ENCODE peak calls at places on chromosomes 3 and 15, in five cellular contexts. W, E, K, O and G are unnamed samples.

GRCh38 chr3:138034918-138035317 is 25.0 kb downstream of the CLDN18 start:
- DNase-seq in W (no peak), E (no peak), K (no peak), O (no peak), G (no peak)

GRCh38 chr15:23690450-23690852 is 3.3 kb upstream of the NDN start:
- DNase-seq in W (peak), E (peak), K (no peak), O (peak), G (no peak)

GRCh38 chr15:73335471-73335870 is 33.3 kb downstream of the HCN4 start:
- DNase-seq in W (no peak), E (no peak), K (no peak), O (no peak), G (peak)

GRCh38 chr15:42084465-42085235 is 9.7 kb downstream of the PLA2G4D start:
- DNase-seq in W (peak), E (peak), K (peak), O (peak), G (no peak)

GRCh38 chr15:77014137-77015081 is 19.5 kb downstream of the PSTPIP1 start:
- DNase-seq in W (no peak), E (peak), K (no peak), O (no peak), G (peak)

GRCh38 chr15:42100021-42100800 is 5.8 kb upstream of the PLA2G4D start:
- DNase-seq in W (no peak), E (no peak), K (peak), O (no peak), G (no peak)

GRCh38 chr3:155393316-155393715 is 99.8 kb upstream of the STRIT1 start:
- DNase-seq in W (no peak), E (no peak), K (no peak), O (no peak), G (no peak)

GRCh38 chr3:159788987-159789386 is 199.6 kb upstream of the IL12A start:
- DNase-seq in W (no peak), E (no peak), K (no peak), O (no peak), G (no peak)

GRCh38 chr15:41779662-41780157 is 5.4 kb downstream of the MAPKBP1 start:
- DNase-seq in W (no peak), E (no peak), K (no peak), O (no peak), G (no peak)

GRCh38 chr3:133854971-133855370 is 40.7 kb downstream of the RAB6B start:
- DNase-seq in W (no peak), E (peak), K (no peak), O (no peak), G (no peak)

GRCh38 chr3:72728958-72729467 is 119.2 kb downstream of the SHQ1 start:
- DNase-seq in W (no peak), E (no peak), K (no peak), O (no peak), G (no peak)

GRCh38 chr3:178001670-178002101 is 534.5 kb upstream of the KCNMB2 start:
- DNase-seq in W (no peak), E (no peak), K (no peak), O (peak), G (no peak)

GRCh38 chr3:47163990-47164848 is at the start of gene SETD2:
- DNase-seq in W (peak), E (peak), K (peak), O (peak), G (peak)

GRCh38 chr15:56772868-56773639 is 39.7 kb upstream of the ZNF280D start:
- DNase-seq in W (no peak), E (no peak), K (peak), O (peak), G (no peak)

GRCh38 chr15:75723171-75723846 is 10.7 kb upstream of the CSPG4 start:
- DNase-seq in W (no peak), E (no peak), K (no peak), O (no peak), G (peak)

GRCh38 chr15:25710184-25710583 is 152.9 kb downstream of the ATP10A start:
- DNase-seq in W (peak), E (peak), K (no peak), O (peak), G (peak)

GRCh38 chr3:133949438-133949837 is 53.8 kb upstream of the RAB6B start:
- DNase-seq in W (no peak), E (no peak), K (no peak), O (peak), G (no peak)

GRCh38 chr15:75195122-75195765 is 6.4 kb upstream of the C15orf39 start:
- DNase-seq in W (peak), E (no peak), K (no peak), O (no peak), G (no peak)

GRCh38 chr3:96410006-96410730 is 404.2 kb upstream of the EPHA6 start:
- DNase-seq in W (no peak), E (no peak), K (no peak), O (no peak), G (no peak)

GRCh38 chr3:13707456-13707855 is 158.5 kb downstream of the FBLN2 start:
- DNase-seq in W (peak), E (peak), K (no peak), O (no peak), G (peak)

GRCh38 chr15:32643907-32644445 is 2.5 kb downstream of the SCG5 start:
- DNase-seq in W (no peak), E (no peak), K (peak), O (no peak), G (no peak)

GRCh38 chr3:98730338-98730737 is 32.8 kb upstream of the ST3GAL6 start:
- DNase-seq in W (no peak), E (no peak), K (peak), O (peak), G (no peak)

GRCh38 chr3:189789432-189789831 is 158.2 kb downstream of the TP63 start:
- DNase-seq in W (no peak), E (no peak), K (no peak), O (no peak), G (no peak)

GRCh38 chr3:196141866-196142673 is 60.2 kb upstream of the TFRC start:
- DNase-seq in W (no peak), E (peak), K (no peak), O (no peak), G (no peak)

GRCh38 chr3:162704238-162704637 is 1207.6 kb downstream of the OTOL1 start:
- DNase-seq in W (no peak), E (no peak), K (no peak), O (no peak), G (no peak)

GRCh38 chr3:121436641-121437040 is 109.1 kb downstream of the POLQ start:
- DNase-seq in W (no peak), E (no peak), K (no peak), O (no peak), G (no peak)

GRCh38 chr15:52559583-52559982 is 9.2 kb downstream of the ARPP19 start:
- DNase-seq in W (no peak), E (no peak), K (peak), O (peak), G (no peak)

GRCh38 chr15:39743611-39744010 is 39.0 kb downstream of the FSIP1 start:
- DNase-seq in W (no peak), E (no peak), K (peak), O (no peak), G (no peak)

GRCh38 chr3:119627461-119627860 is 29.8 kb downstream of the PLA1A start:
- DNase-seq in W (no peak), E (peak), K (no peak), O (peak), G (no peak)

DNA sequence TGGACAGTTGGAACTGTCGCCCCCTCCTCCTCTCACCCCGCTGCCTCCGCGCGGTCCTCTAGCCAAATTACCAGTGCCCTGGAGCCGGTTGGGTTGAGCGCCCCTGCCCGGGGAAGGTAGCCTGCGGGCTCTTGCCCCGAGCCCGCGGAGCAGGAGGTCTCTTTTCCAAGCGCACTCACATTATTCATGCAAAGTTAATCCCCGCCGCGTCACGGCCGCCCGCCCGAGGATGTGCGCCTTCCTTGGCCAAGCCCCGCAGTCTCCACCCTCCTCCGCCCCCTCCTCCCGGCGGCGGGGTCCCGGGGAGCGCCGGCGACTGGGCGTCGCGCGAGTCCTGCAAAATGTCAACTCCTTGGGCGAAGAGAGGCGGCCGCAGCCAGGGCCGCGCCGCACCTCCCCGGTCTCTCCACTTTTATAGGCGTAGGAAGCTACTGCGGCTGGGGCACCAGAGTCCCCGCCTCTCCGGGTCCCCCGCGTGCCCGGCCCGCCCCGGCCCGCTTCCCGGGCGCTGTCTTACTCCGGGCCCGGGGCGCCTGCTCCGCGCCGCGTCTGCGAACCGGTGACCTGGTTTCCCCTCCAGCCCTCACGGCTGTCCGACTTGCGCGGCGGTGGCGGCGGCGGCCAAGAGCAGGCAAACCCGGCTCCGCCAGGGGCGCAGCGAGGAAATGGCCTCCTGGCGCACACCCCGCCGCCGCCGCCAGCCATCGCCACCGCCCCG is at the start of gene THRB:
- DNase-seq in W (peak), E (peak), K (no peak), O (peak), G (peak)
- TF ChIP-seq CTCF in W (peak), E (peak), K (peak), O (peak), G (peak)

GRCh38 chr15:83747050-83747717 is 93.3 kb downstream of the ADAMTSL3 start:
- DNase-seq in W (no peak), E (no peak), K (peak), O (peak), G (no peak)
- TF ChIP-seq CTCF in W (no peak), E (peak), K (peak), O (peak), G (peak)

DNA sequence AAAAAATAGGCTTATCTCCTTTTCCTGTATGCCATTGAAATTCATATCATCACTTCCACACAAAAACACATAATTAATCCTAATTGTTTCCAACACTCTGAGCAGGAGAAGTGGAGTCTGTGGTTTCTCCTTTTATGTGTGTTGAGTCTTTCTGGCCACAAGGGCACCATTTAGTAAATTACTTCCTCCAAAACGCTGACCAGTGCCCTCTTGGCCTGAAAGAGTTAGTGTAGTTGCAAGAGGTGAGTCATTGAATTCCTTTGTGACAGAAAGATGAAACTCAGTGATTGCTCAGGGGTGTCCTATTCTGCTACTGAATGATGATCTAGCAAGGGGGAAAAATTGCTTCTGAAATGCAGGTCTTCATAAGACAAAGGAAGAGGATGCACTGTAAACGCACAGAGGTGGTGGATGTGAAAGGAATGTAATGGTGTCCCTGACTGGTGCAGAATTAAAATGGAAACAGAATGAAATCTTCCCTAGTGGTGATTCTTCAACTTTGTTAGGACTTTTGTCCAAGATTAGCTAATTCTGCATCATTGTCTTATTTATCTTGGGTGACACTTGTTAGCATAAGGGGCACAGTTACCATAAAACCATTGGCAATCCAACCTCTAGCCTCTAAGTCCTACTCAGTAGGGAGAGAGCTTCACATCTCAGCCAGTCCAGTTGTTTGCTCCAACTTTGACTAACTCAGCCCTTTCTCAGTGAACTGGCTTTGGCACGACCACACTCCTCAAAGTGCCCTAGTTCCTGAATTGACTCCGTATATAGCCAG is 208.4 kb upstream of the NANOGP8 start:
- DNase-seq in W (no peak), E (no peak), K (peak), O (peak), G (no peak)
- TF ChIP-seq CTCF in W (peak), E (no peak), K (peak), O (peak), G (peak)

GRCh38 chr15:78418681-78419080 is 19.3 kb upstream of the IREB2 start:
- DNase-seq in W (no peak), E (no peak), K (no peak), O (no peak), G (no peak)

GRCh38 chr15:78418239-78418638 is 19.8 kb upstream of the IREB2 start:
- DNase-seq in W (no peak), E (no peak), K (peak), O (peak), G (no peak)

GRCh38 chr15:78414608-78415250 is 23.3 kb upstream of the IREB2 start:
- DNase-seq in W (no peak), E (no peak), K (no peak), O (no peak), G (no peak)

GRCh38 chr15:78419331-78419730 is 18.7 kb upstream of the IREB2 start:
- DNase-seq in W (no peak), E (no peak), K (no peak), O (no peak), G (no peak)

GRCh38 chr15:78415284-78415683 is 22.7 kb upstream of the IREB2 start:
- DNase-seq in W (no peak), E (no peak), K (peak), O (peak), G (no peak)
- TF ChIP-seq CTCF in W (peak), E (peak), K (peak), O (peak), G (peak)

DNA sequence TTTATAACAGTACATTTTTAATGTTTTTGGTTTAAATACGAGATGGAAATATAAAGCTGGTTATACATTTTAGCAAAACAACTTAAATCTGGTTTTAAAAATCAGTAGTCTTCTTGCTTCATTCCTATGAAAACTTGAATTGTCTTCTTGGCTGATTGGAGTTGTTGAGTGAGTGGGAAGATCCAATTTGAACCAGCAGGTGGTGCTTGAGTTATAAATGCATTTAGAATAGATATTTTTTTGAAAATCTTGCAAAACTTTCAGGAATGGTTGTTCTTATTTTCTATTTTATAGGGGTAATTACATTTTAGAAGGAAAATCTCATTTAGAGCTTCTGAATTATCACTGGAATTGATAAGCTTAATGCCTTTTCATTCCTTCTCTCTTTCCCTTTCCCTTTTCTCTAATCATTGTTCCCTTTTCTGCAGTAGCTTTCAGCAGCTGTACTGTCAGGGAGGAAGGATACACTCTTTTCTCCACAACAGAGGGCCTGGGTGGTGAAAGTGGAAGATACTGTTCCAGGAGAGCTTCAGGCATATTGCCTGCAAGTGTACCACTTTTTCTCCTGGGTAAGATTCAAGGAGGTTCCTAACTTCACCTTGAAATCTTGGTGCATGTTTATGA is 335.6 kb downstream of the NLGN1 start:
- DNase-seq in W (no peak), E (no peak), K (peak), O (peak), G (no peak)
- TF ChIP-seq CTCF in W (peak), E (peak), K (peak), O (peak), G (peak)

DNA sequence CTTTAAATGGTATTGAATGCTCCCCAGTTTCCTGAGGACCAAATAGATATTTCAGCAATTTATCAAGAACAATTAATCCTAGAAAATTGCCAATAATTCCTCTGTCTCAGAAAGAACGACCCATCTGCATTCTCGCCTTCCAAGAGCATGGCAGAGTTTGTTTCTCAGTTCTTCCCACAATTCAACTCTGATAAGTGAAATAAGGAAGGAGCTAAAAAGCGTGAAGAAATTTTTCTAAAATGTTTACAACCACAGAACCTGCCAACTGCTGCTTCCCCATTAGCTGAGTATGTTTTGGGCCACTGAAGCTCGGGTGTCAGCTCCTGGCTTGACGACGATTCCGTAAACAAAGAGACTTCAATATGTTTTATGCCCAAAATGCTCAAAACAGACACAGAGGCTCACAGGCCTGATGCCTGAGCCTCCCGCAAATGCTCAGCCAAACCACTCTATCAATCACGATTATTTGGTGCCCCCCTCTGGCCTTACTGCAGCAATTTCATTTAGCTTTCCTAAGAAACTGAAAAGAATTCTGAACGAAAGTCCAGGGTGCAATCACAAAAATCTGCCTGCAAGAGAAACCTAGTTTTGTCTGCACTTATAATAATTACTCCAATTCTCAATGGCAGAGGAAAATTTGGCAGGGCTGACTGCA is 259.2 kb upstream of the CCDC54 start:
- DNase-seq in W (no peak), E (no peak), K (peak), O (peak), G (no peak)
- TF ChIP-seq CTCF in W (peak), E (peak), K (peak), O (peak), G (peak)

GRCh38 chr15:96583671-96584070 is 253.2 kb downstream of the NR2F2 start:
- DNase-seq in W (no peak), E (no peak), K (no peak), O (peak), G (no peak)

GRCh38 chr15:96586901-96587300 is 256.4 kb downstream of the NR2F2 start:
- DNase-seq in W (no peak), E (no peak), K (no peak), O (no peak), G (no peak)

GRCh38 chr15:96582473-96582872 is 252.0 kb downstream of the NR2F2 start:
- DNase-seq in W (no peak), E (no peak), K (no peak), O (no peak), G (no peak)

DNA sequence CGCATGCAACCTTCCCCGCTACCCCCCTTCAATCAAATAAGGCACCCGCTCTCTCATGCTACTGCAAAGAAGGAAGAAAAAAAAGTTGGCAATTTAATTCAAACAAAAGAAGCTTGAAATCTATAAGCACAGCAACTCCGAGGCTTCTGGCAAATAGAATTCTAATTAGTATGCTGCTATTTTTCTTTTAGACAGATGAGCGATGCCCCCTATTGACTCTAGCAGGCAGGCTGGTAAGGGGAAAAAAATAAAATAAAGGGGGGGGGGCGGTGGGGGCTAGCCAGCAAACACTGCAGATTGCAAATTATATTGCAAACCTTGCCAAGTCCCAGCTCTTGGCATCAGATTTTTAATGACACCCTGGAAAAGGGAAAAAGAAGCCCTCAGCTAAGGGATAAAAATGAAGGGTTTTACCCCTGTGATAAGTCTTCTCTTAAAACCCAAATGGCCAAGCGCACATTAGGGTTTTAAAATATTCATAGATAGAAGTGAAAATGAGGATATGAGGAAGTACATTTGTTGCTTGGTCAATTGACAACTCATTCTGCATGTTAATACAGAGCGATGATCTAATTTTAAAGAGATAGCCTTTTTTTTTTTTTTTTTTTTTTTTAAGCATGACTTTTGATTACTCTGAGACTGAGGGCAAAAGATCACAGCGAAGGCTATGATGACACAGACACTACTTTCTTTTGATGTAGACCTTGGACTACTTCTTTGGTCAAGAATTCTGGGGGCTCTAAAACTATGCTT is 255.3 kb downstream of the NR2F2 start:
- DNase-seq in W (no peak), E (no peak), K (no peak), O (peak), G (no peak)
- TF ChIP-seq CTCF in W (no peak), E (peak), K (peak), O (peak), G (peak)